ENCODE peak calls at places on chromosomes 13 and 19, in four cellular contexts. Y is lower lobe of right lung, S is stomach, Q is heart left ventricle. I is an unnamed sample.

GRCh38 chr13:85985791-85986190 is 186.6 kb upstream of the SLITRK6 start:
- DNase-seq in Y (no peak), Q (no peak), S (no peak), I (no peak)

GRCh38 chr13:25085125-25085742 is 10.7 kb upstream of the PABPC3 start:
- DNase-seq in Q (no peak), Y (no peak), S (peak; percentile 29), I (no peak)

GRCh38 chr13:90302113-90302512 is 1045.4 kb upstream of the MIR17HG start:
- DNase-seq in Y (no peak), Q (no peak), S (no peak), I (no peak)

GRCh38 chr13:23984541-23984940 is 87.2 kb upstream of the C1QTNF9B start:
- DNase-seq in Y (no peak), Q (no peak), S (peak; percentile 82), I (no peak)

GRCh38 chr19:33234092-33234491 is 8.4 kb upstream of the SLC7A10 start:
- DNase-seq in S (no peak), Q (no peak), Y (no peak), I (no peak)

GRCh38 chr19:28543244-28543776 is 669.6 kb downstream of the UQCRFS1 start:
- DNase-seq in Y (no peak), S (no peak), Q (no peak), I (no peak)

GRCh38 chr13:23741879-23742510 is 147.2 kb downstream of the MIPEP start:
- DNase-seq in Q (no peak), Y (no peak), S (no peak), I (no peak)

GRCh38 chr13:111296417-111296816 is 24.0 kb upstream of the TEX29 start:
- DNase-seq in S (no peak), Q (no peak), Y (no peak), I (no peak)

GRCh38 chr19:27774827-27775226 is 1438.1 kb downstream of the UQCRFS1 start:
- DNase-seq in Q (no peak), S (no peak), Y (no peak), I (no peak)

GRCh38 chr13:60620611-60621395 is 223.8 kb downstream of the TDRD3 start:
- DNase-seq in S (no peak), Q (no peak), Y (no peak), I (no peak)

GRCh38 chr13:45108716-45109706 is 11.3 kb upstream of the GTF2F2 start:
- DNase-seq in Q (no peak), Y (peak; percentile 50), S (no peak), I (no peak)

GRCh38 chr13:48500652-48501197 is 32.2 kb downstream of the RCBTB2 start:
- DNase-seq in Q (no peak), S (no peak), Y (no peak), I (no peak)

GRCh38 chr13:73849292-73849691 is 284.9 kb downstream of the KLF12 start:
- DNase-seq in S (no peak), Y (no peak), Q (no peak), I (peak; percentile 50)

GRCh38 chr19:35265126-35265995 is 3.4 kb upstream of the USF2 start:
- DNase-seq in Q (no peak), S (peak; percentile 14), Y (peak; percentile 24), I (peak; percentile 21)

GRCh38 chr13:61600360-61601033 is 184.8 kb upstream of the PCDH20 start:
- DNase-seq in Q (no peak), S (no peak), Y (no peak), I (no peak)

GRCh38 chr13:33665776-33666175 is 152.2 kb upstream of the RFC3 start:
- DNase-seq in S (no peak), Q (no peak), Y (no peak), I (no peak)

GRCh38 chr13:26485288-26485687 is 72.2 kb upstream of the WASF3 start:
- DNase-seq in Q (no peak), Y (no peak), S (no peak), I (no peak)

GRCh38 chr13:60538566-60538965 is 141.5 kb downstream of the TDRD3 start:
- DNase-seq in S (no peak), Y (no peak), Q (no peak), I (no peak)

GRCh38 chr19:45887311-45887710 is 1.4 kb upstream of the IRF2BP1 start:
- DNase-seq in S (no peak), Y (no peak), Q (no peak), I (no peak)

GRCh38 chr19:32403291-32403995 is 2.1 kb upstream of the DPY19L3 start:
- DNase-seq in S (no peak), Q (no peak), Y (no peak), I (no peak)

GRCh38 chr19:13834308-13834790 is 39.1 kb downstream of the ZSWIM4 start:
- DNase-seq in Y (no peak), S (no peak), Q (no peak), I (no peak)

GRCh38 chr13:99656843-99657506 is 155.7 kb downstream of the TM9SF2 start:
- DNase-seq in Q (no peak), Y (no peak), S (no peak), I (no peak)

GRCh38 chr19:42455621-42456081 is 12.9 kb upstream of the CXCL17 start:
- DNase-seq in Q (no peak), S (no peak), Y (no peak), I (peak; percentile 78)

GRCh38 chr19:6076675-6077463 is 33.4 kb downstream of the RFX2 start:
- DNase-seq in S (no peak), Q (no peak), Y (no peak), I (no peak)

GRCh38 chr19:39679056-39679790 is 23.5 kb downstream of the LGALS16 start:
- DNase-seq in Y (no peak), S (no peak), Q (no peak), I (no peak)

GRCh38 chr13:46609052-46609451 is 56.1 kb downstream of the LRCH1 start:
- DNase-seq in Y (no peak), S (no peak), Q (no peak), I (no peak)

GRCh38 chr19:33194884-33195710 is 967 bp downstream of the LRP3 start:
- DNase-seq in Q (no peak), S (peak; percentile 34), Y (no peak), I (peak; percentile 49)

GRCh38 chr19:4707956-4708650 is 15.5 kb downstream of the DPP9 start:
- DNase-seq in Q (peak; percentile 84), Y (no peak), S (peak; percentile 85), I (no peak)

GRCh38 chr13:21231426-21231945 is 55.0 kb downstream of the MRPL57 start:
- DNase-seq in Q (no peak), Y (no peak), S (no peak), I (no peak)

DNA sequence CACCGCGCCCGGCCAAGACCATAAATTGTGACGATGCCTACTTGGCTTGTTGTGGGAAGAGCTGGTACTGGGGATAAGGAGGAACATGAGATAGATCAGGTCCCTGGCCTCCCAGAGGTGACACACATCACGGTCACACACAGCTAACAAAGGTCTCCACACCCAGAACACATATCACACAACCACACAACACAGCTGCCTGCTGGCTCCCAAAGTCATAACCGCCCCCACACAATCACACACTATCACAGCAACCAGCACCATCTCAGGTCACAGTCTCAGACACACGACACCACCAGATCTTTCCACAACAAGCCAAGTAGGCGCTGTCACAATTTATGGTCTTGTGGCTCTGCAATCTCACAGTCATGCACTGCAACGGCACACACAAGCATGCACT is 5.7 kb downstream of the COL5A3 start:
- DNase-seq in Q (no peak), Y (no peak), S (no peak), I (no peak)
- H3K4me1 ChIP-seq in Q (peaks cover 30% of the 10 kb centered on the region), Y (peaks cover 6% of the 10 kb centered on the region), S (peaks cover 33% of the 10 kb centered on the region), I (peaks cover 6% of the 10 kb centered on the region)

GRCh38 chr13:38417727-38418126 is 68.1 kb downstream of the UFM1 start:
- DNase-seq in S (no peak), Y (no peak), Q (no peak), I (peak; percentile 13)
- TF ChIP-seq CTCF in S (no peak), Y (no peak), Q (peak; percentile 11), I (no peak)

GRCh38 chr13:66581691-66582090 is 648.4 kb downstream of the PCDH9 start:
- DNase-seq in S (no peak), Y (no peak), Q (no peak), I (no peak)

GRCh38 chr13:66586489-66586888 is 643.6 kb downstream of the PCDH9 start:
- DNase-seq in Y (no peak), Q (no peak), S (no peak), I (no peak)

GRCh38 chr13:66585669-66586203 is 644.4 kb downstream of the PCDH9 start:
- DNase-seq in S (no peak), Y (no peak), Q (no peak), I (no peak)
- H3K4me1 ChIP-seq in S (peaks cover 4% of the 10 kb centered on the region), Y (no peaks in the 10 kb centered on the region), Q (no peaks in the 10 kb centered on the region), I (no peaks in the 10 kb centered on the region)

DNA sequence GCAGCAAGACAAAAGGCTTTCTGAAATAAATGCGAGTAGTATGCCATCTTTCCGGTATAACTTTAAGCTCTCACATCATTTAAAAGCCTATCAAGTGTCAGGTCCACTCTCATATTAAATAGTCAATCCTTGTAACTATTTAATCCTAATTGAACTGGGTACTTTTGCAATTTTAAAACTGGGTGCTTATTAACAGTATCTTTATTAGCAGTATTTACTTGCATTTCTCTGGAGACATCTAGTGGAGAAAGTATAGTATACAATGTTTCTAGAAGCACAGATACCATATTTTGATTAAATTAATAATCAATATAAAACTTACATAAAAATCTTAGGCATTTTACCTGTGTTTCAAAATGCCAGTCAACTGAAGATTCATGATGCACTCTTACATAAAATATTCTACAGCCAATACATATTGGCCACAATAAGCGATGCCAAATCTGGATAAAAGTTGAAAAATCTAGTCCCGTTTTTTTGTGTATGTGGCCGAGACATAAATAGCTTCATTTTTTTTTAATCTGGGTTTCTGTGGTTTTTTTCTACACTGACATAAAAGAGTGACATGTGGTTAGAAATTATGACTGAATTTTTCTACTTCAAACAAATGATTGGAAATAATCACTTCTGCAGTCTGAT is 4.3 kb upstream of the POSTN start:
- DNase-seq in Q (no peak), Y (no peak), S (no peak), I (no peak)
- TF ChIP-seq CTCF in Q (peak; percentile 39), Y (peak; percentile 55), S (no peak), I (no peak)

GRCh38 chr19:8444677-8445487 is at the start of gene HNRNPM:
- DNase-seq in Y (peak; percentile 100), S (peak; percentile 100), Q (peak; percentile 100), I (peak; percentile 100)
- H3K4me1 ChIP-seq in Y (peaks cover 49% of the 10 kb centered on the region), S (peaks cover 47% of the 10 kb centered on the region), Q (peaks cover 45% of the 10 kb centered on the region), I (peaks cover 38% of the 10 kb centered on the region)

GRCh38 chr13:103188688-103189326 is 122.6 kb upstream of the SLC10A2 start:
- DNase-seq in Y (no peak), Q (no peak), S (no peak), I (no peak)
- TF ChIP-seq CTCF in Y (no peak), Q (peak; percentile 18), S (no peak), I (no peak)